ENCODE peak calls at places on chromosomes 16 and 17, in four cellular contexts. R, S, Y and L are unnamed samples.
A peak's percentile ranks its signal among the peaks of the same experiment; 100 is the strongest.

GRCh38 chr16:19330801-19331484 is 45.4 kb downstream of the CLEC19A start:
- DNase-seq in Y (no peak), R (no peak), S (no peak), L (no peak)

GRCh38 chr17:78947235-78948153 is 22.3 kb upstream of the TIMP2 start:
- DNase-seq in S (no peak), Y (no peak), R (no peak), L (no peak)

GRCh38 chr16:85248269-85248668 is 136.0 kb upstream of the CIBAR2 start:
- DNase-seq in Y (no peak), S (no peak), R (no peak), L (no peak)

GRCh38 chr16:19583665-19584300 is 28.3 kb downstream of the VPS35L start:
- DNase-seq in S (peak; percentile 30), R (peak; percentile 22), Y (no peak), L (peak; percentile 33)

GRCh38 chr16:87439926-87440325 is 47.8 kb downstream of the MAP1LC3B start:
- DNase-seq in Y (no peak), R (no peak), S (no peak), L (no peak)

GRCh38 chr16:60771138-60771537 is 1265.1 kb downstream of the CDH8 start:
- DNase-seq in R (no peak), S (no peak), Y (no peak), L (no peak)

GRCh38 chr16:85104821-85105391 is 7.4 kb downstream of the CIBAR2 start:
- DNase-seq in Y (peak; percentile 65), R (peak; percentile 40), S (peak; percentile 42), L (no peak)

GRCh38 chr17:59838196-59838911 is 54.4 kb downstream of the TUBD1 start:
- DNase-seq in Y (peak; percentile 33), R (no peak), S (no peak), L (no peak)

GRCh38 chr17:59753522-59754467 is 46.3 kb downstream of the VMP1 start:
- DNase-seq in Y (peak; percentile 61), S (peak; percentile 73), R (no peak), L (peak; percentile 50)

GRCh38 chr17:48225725-48226567 is 118.4 kb downstream of the SNX11 start:
- DNase-seq in R (no peak), Y (no peak), S (no peak), L (no peak)

GRCh38 chr16:49488740-49489525 is 115.3 kb downstream of the C16orf78 start:
- DNase-seq in R (no peak), Y (no peak), S (no peak), L (no peak)

GRCh38 chr16:23670137-23670776 is 8.4 kb upstream of the PLK1 start:
- DNase-seq in Y (no peak), S (no peak), R (no peak), L (no peak)

GRCh38 chr17:20896153-20896649 is 146.6 kb downstream of the USP22 start:
- DNase-seq in R (peak; percentile 13), Y (peak; percentile 11), S (peak; percentile 34), L (no peak)

GRCh38 chr16:81243927-81244326 is 5.4 kb downstream of the BCO1 start:
- DNase-seq in Y (no peak), S (no peak), R (no peak), L (no peak)

GRCh38 chr16:16150117-16150877 is 73.0 kb downstream of the ABCC6 start:
- DNase-seq in R (no peak), S (no peak), Y (no peak), L (no peak)

GRCh38 chr17:44044092-44044491 is 22.4 kb downstream of the LSM12 start:
- DNase-seq in Y (no peak), R (no peak), S (no peak), L (no peak)

GRCh38 chr17:14604920-14605599 is 304.2 kb downstream of the HS3ST3B1 start:
- DNase-seq in R (no peak), S (no peak), Y (no peak), L (no peak)

GRCh38 chr17:34570491-34570890 is 8.9 kb upstream of the TMEM132E start:
- DNase-seq in S (no peak), Y (no peak), R (no peak), L (no peak)

GRCh38 chr16:53839150-53839549 is 135.2 kb downstream of the FTO start:
- DNase-seq in S (no peak), Y (no peak), R (no peak), L (no peak)

GRCh38 chr16:53224932-53225533 is 170.2 kb downstream of the CHD9 start:
- DNase-seq in S (no peak), R (no peak), Y (no peak), L (no peak)

GRCh38 chr16:49274936-49275730 is 6.5 kb downstream of the CBLN1 start:
- DNase-seq in R (no peak), Y (no peak), S (no peak), L (no peak)

GRCh38 chr16:87231911-87232310 is 85.3 kb downstream of the C16orf95 start:
- DNase-seq in S (no peak), R (no peak), Y (no peak), L (no peak)

GRCh38 chr16:49833796-49834195 is 22.1 kb downstream of the ZNF423 start:
- DNase-seq in Y (no peak), R (no peak), S (no peak), L (no peak)

GRCh38 chr17:50560185-50560824 is at the start of gene CACNA1G:
- DNase-seq in R (peak; percentile 85), S (peak; percentile 81), Y (peak; percentile 79), L (peak; percentile 92)

GRCh38 chr17:72249441-72249840 is 128.6 kb downstream of the SOX9 start:
- DNase-seq in Y (no peak), S (no peak), R (no peak), L (no peak)

GRCh38 chr17:76026714-76027158 is 370 bp downstream of the EVPL start:
- DNase-seq in S (no peak), R (no peak), Y (no peak), L (no peak)

GRCh38 chr17:75622071-75622470 is 11.2 kb upstream of the SMIM5 start:
- DNase-seq in Y (no peak), R (no peak), S (no peak), L (no peak)

GRCh38 chr17:38727661-38728220 is 2.4 kb upstream of the CISD3 start:
- DNase-seq in Y (peak; percentile 73), S (no peak), R (peak; percentile 45), L (no peak)

GRCh38 chr17:82050761-82051641 is 610 bp downstream of the RFNG start:
- DNase-seq in R (no peak), S (no peak), Y (no peak), L (no peak)

GRCh38 chr16:12794486-12795399 is 8.9 kb downstream of the CPPED1 start:
- DNase-seq in Y (no peak), R (no peak), S (no peak), L (no peak)

GRCh38 chr16:11253009-11253994 is 2.7 kb downstream of the SOCS1 start:
- DNase-seq in Y (peak; percentile 44), R (peak; percentile 52), S (no peak), L (no peak)

GRCh38 chr17:8892338-8892690 is 24.8 kb upstream of the PIK3R6 start:
- DNase-seq in S (no peak), Y (no peak), R (no peak), L (no peak)

GRCh38 chr16:70701998-70702397 is 16.1 kb upstream of the MTSS2 start:
- DNase-seq in S (no peak), R (no peak), Y (no peak), L (no peak)

GRCh38 chr16:265711-266110 is 10.0 kb downstream of the RGS11 start:
- DNase-seq in Y (no peak), R (no peak), S (no peak), L (no peak)

GRCh38 chr17:13599808-13600398 is 1.8 kb downstream of the HS3ST3A1 start:
- DNase-seq in R (no peak), Y (no peak), S (no peak), L (no peak)

GRCh38 chr17:74619077-74619673 is 4.4 kb downstream of the CD300E start:
- DNase-seq in S (no peak), R (no peak), Y (no peak), L (no peak)

GRCh38 chr17:62062936-62063335 is 2.1 kb downstream of the MED13 start:
- DNase-seq in S (no peak), R (no peak), Y (no peak), L (no peak)

DNA sequence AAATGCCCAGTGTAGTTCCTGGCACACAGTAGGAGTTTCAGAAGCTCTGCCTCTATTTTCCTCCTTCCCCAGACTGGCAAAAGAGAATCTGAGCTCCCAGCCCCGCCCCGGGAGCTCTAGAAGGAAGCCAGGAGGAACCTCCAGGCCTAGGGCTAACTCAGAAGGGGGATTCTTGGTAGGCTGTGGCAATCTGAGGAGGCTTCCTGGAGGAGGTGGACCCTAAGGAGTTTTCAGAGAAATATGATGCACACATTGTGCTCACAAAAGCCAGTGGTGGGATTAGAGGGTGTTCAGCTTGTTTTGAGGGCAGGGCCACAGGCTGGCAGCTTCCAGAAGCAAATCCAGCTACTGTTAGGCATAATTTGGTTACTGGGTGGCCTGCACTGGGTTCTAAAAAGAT is 10.0 kb downstream of the ADGRG1 start:
- DNase-seq in R (no peak), S (no peak), Y (no peak), L (no peak)
- H3K27ac ChIP-seq in R (no peak overlapping the region), S (no peak overlapping the region), Y (no peak overlapping the region), L (no peak overlapping the region)

DNA sequence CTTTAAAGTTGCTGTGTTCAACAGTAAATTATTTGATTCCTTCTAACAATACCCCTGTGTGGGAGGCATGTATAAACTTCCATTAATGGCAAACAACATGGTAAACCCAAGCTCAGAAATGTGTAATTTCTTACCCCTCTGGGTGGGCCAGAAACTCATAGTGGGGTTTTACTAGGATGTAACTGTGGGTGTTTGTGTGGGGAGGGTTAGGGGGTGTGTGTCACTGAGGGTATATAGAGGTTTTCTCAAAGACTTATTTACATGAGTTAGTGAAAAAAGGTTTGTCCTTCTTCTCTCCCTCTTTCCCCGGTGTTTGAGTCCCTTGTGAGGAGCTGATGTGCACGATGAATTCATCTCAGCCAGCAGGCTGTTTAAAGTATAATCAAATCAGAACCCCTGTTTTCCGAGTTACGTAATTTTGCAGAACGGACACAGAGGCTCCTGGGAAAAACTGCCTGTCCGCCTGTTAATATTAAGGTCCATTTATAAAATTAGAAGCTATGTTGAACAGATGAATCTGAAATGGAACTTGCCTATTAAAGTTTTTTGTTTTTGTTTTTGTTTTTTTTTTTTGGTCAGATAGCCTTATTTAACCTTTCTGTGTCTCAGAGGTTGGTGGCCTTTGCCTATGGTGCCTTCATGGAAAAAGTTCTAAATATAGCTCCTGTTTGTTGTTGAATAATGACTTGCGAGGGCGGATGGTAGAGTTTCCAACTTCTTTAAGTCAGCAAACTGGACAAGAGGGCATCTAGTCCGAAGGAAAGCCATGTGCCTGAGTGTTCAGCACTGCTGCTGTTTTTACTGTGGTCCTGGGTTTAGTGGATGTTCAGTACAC is 73.3 kb downstream of the MSI2 start:
- DNase-seq in R (no peak), S (no peak), Y (no peak), L (no peak)
- H3K27ac ChIP-seq in R (no peak overlapping the region), S (no peak overlapping the region), Y (no peak overlapping the region), L (no peak overlapping the region)

GRCh38 chr16:78501744-78502143 is 402.3 kb downstream of the WWOX start:
- DNase-seq in R (no peak), Y (no peak), S (no peak), L (no peak)
- H3K27ac ChIP-seq in R (no peak overlapping the region), Y (no peak overlapping the region), S (no peak overlapping the region), L (no peak overlapping the region)

GRCh38 chr16:82758406-82758805 is 131.6 kb downstream of the CDH13 start:
- DNase-seq in Y (no peak), S (no peak), R (no peak), L (no peak)

GRCh38 chr16:82763371-82763770 is 136.6 kb downstream of the CDH13 start:
- DNase-seq in R (no peak), Y (no peak), S (no peak), L (no peak)

GRCh38 chr16:82758904-82759303 is 132.1 kb downstream of the CDH13 start:
- DNase-seq in S (no peak), R (no peak), Y (no peak), L (no peak)

GRCh38 chr16:82761858-82762257 is 135.1 kb downstream of the CDH13 start:
- DNase-seq in Y (no peak), R (no peak), S (no peak), L (no peak)

GRCh38 chr16:82761236-82761635 is 134.5 kb downstream of the CDH13 start:
- DNase-seq in Y (no peak), S (no peak), R (no peak), L (no peak)
- H3K27ac ChIP-seq in Y (no peak overlapping the region), S (no peak overlapping the region), R (no peak overlapping the region), L (no peak overlapping the region)